ENCODE peak calls at places on chromosomes 3 and 15, in nine cellular contexts. O is choroid plexus epithelial cell; K is heart left ventricle; A is CD8-positive, alpha-beta T cell; Y is nephron progenitor cell; G is Calu3; E is breast epithelium; F is A549; J is A673. Q is an unnamed sample.

GRCh38 chr3:42022355-42022754 is 60.5 kb upstream of the ULK4 start:
- DNase-seq in O (no peak), K (no peak), A (no peak), Y (no peak), G (no peak), E (no peak), F (no peak), J (no peak), Q (no peak)

GRCh38 chr15:87155771-87156170 is 1076.1 kb downstream of the AGBL1 start:
- DNase-seq in O (peak), K (no peak), A (no peak), Y (no peak), G (no peak), E (no peak), F (no peak), J (no peak), Q (no peak)

GRCh38 chr15:64883997-64884511 is 27.6 kb upstream of the ANKDD1A start:
- DNase-seq in O (peak), K (peak), A (peak), Y (no peak), G (peak), E (no peak), F (peak), J (peak), Q (peak)

GRCh38 chr3:53159415-53160135 is 1.4 kb upstream of the PRKCD start:
- DNase-seq in O (no peak), K (peak), A (no peak), Y (peak), G (peak), E (no peak), F (no peak), J (no peak), Q (no peak)

GRCh38 chr3:124834723-124835718 is 52.1 kb downstream of the ITGB5 start:
- DNase-seq in O (peak), K (peak), A (peak), Y (peak), G (peak), E (peak), F (peak), J (peak), Q (no peak)

GRCh38 chr3:151460774-151461450 is at the start of gene IGSF10:
- DNase-seq in O (no peak), K (peak), A (no peak), Y (peak), G (peak), E (no peak), F (peak), J (peak), Q (no peak)

GRCh38 chr15:26160343-26160742 is 297.2 kb upstream of the ATP10A start:
- DNase-seq in O (no peak), K (no peak), A (no peak), Y (no peak), G (no peak), E (no peak), F (no peak), J (no peak), Q (no peak)

GRCh38 chr3:174783502-174783901 is 75.6 kb upstream of the NAALADL2 start:
- DNase-seq in O (no peak), K (no peak), A (no peak), Y (no peak), G (no peak), E (no peak), F (no peak), J (no peak), Q (no peak)

GRCh38 chr3:107217161-107217560 is 160.1 kb upstream of the CCDC54 start:
- DNase-seq in O (peak), K (no peak), A (no peak), Y (no peak), G (peak), E (no peak), F (no peak), J (peak), Q (no peak)

GRCh38 chr15:99735868-99736267 is 2.6 kb upstream of the LYSMD4 start:
- DNase-seq in O (no peak), K (no peak), A (no peak), Y (no peak), G (no peak), E (no peak), F (no peak), J (no peak), Q (no peak)

GRCh38 chr15:67380921-67381320 is 126.3 kb downstream of the IQCH start:
- DNase-seq in O (no peak), K (no peak), A (no peak), Y (no peak), G (no peak), E (no peak), F (no peak), J (no peak), Q (no peak)

GRCh38 chr3:44065311-44065710 is 176.4 kb upstream of the TOPAZ1 start:
- DNase-seq in O (no peak), K (peak), A (no peak), Y (no peak), G (peak), E (peak), F (no peak), J (peak), Q (no peak)

GRCh38 chr3:197454014-197454413 is 101.8 kb downstream of the BDH1 start:
- DNase-seq in O (peak), K (no peak), A (peak), Y (no peak), G (peak), E (no peak), F (no peak), J (peak), Q (no peak)

GRCh38 chr15:69593981-69594966 is 141.7 kb downstream of the RPLP1 start:
- DNase-seq in O (peak), K (peak), A (no peak), Y (no peak), G (peak), E (peak), F (peak), J (peak), Q (peak)

GRCh38 chr3:52435246-52436101 is 9.4 kb downstream of the SEMA3G start:
- DNase-seq in O (no peak), K (no peak), A (no peak), Y (no peak), G (no peak), E (no peak), F (no peak), J (no peak), Q (no peak)

GRCh38 chr3:135627057-135627456 is 338.5 kb upstream of the PPP2R3A start:
- DNase-seq in O (no peak), K (no peak), A (no peak), Y (no peak), G (no peak), E (no peak), F (no peak), J (no peak), Q (no peak)

GRCh38 chr3:23991236-23992050 is 46.4 kb downstream of the NR1D2 start:
- DNase-seq in O (peak), K (no peak), A (no peak), Y (no peak), G (no peak), E (no peak), F (no peak), J (peak), Q (no peak)

GRCh38 chr3:52670621-52671521 is 14.8 kb downstream of the PBRM1 start:
- DNase-seq in O (peak), K (no peak), A (no peak), Y (no peak), G (peak), E (no peak), F (peak), J (no peak), Q (peak)

GRCh38 chr15:29668120-29668602 is 154.1 kb downstream of the TJP1 start:
- DNase-seq in O (peak), K (peak), A (no peak), Y (peak), G (peak), E (no peak), F (peak), J (peak), Q (no peak)

GRCh38 chr15:72487070-72487797 is 13.1 kb downstream of the ARIH1 start:
- DNase-seq in O (peak), K (no peak), A (no peak), Y (no peak), G (no peak), E (no peak), F (no peak), J (no peak), Q (no peak)

GRCh38 chr3:72904156-72904555 is 16.3 kb downstream of the GXYLT2 start:
- DNase-seq in O (no peak), K (no peak), A (no peak), Y (peak), G (no peak), E (no peak), F (no peak), J (no peak), Q (no peak)

GRCh38 chr15:61112231-61112630 is 116.9 kb downstream of the RORA start:
- DNase-seq in O (no peak), K (peak), A (no peak), Y (peak), G (no peak), E (no peak), F (no peak), J (no peak), Q (no peak)

GRCh38 chr15:28260722-28261121 is 61.3 kb downstream of the HERC2 start:
- DNase-seq in O (no peak), K (peak), A (no peak), Y (peak), G (no peak), E (no peak), F (no peak), J (no peak), Q (no peak)

GRCh38 chr3:181561605-181562031 is 150.1 kb upstream of the SOX2 start:
- DNase-seq in O (no peak), K (no peak), A (no peak), Y (peak), G (no peak), E (no peak), F (no peak), J (no peak), Q (no peak)

GRCh38 chr3:181565416-181565815 is 146.3 kb upstream of the SOX2 start:
- DNase-seq in O (no peak), K (no peak), A (no peak), Y (no peak), G (no peak), E (no peak), F (no peak), J (no peak), Q (no peak)

GRCh38 chr3:181561130-181561529 is 150.6 kb upstream of the SOX2 start:
- DNase-seq in O (no peak), K (no peak), A (no peak), Y (no peak), G (no peak), E (no peak), F (no peak), J (no peak), Q (no peak)

GRCh38 chr3:181567446-181568075 is 144.2 kb upstream of the SOX2 start:
- DNase-seq in O (no peak), K (no peak), A (no peak), Y (no peak), G (no peak), E (no peak), F (no peak), J (no peak), Q (no peak)

GRCh38 chr3:181564222-181564621 is 147.5 kb upstream of the SOX2 start:
- DNase-seq in O (no peak), K (no peak), A (no peak), Y (no peak), G (no peak), E (no peak), F (no peak), J (no peak), Q (no peak)
- TF ChIP-seq CTCF in O (no peak), K (no peak), A (no peak), Y (no peak), G (no peak), E (no peak), F (no peak), J (no peak), Q (no peak)

DNA sequence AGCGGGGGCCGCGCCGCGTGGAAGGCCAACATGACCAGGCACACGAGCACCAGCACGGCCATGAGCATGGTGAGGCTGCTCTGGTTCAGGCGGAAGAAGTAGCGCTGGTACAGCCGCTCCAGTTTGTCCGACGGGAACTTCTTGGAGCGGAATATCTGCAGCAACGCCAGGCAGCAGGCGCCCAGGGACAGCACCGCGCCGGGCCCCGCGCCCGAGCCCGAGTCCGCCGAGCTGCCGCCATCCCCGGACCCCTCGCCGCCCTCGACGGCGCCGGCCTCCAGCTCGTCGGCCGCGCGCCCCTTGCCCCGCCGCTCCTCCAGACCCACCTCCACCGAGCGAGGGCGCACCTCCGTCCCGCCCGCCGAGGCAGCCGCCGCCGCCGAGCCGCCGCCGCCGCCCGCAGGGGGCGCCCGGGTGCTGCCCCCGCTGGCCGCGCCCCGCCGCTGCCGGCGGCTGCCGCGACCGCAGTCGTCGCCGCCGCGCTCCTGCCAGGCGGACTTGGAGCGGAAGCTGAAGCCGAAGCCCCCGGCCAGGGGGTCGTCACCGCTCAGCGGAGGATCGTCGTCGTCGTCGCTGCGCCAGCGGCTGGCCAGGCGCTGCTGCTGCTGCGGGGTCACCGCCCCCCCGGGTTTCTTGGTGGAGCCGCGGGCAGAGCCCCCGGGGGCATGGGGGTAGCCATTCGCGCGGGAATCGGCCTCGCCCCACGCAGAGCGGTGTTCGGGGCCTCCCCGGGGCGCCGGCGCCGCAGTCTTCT is 964 bp downstream of the ADCY5 start:
- DNase-seq in O (no peak), K (no peak), A (peak), Y (peak), G (peak), E (no peak), F (no peak), J (no peak), Q (no peak)
- TF ChIP-seq CTCF in O (no peak), K (peak), A (no peak), Y (no peak), G (peak), E (no peak), F (peak), J (no peak), Q (peak)

GRCh38 chr3:9717050-9717555 is 13.5 kb downstream of the CPNE9 start:
- DNase-seq in O (no peak), K (no peak), A (no peak), Y (no peak), G (no peak), E (no peak), F (no peak), J (no peak), Q (no peak)

GRCh38 chr3:9717563-9717962 is 13.9 kb downstream of the CPNE9 start:
- DNase-seq in O (no peak), K (no peak), A (no peak), Y (no peak), G (no peak), E (no peak), F (no peak), J (no peak), Q (no peak)

GRCh38 chr3:9718118-9718517 is 13.4 kb upstream of the BRPF1 start:
- DNase-seq in O (no peak), K (no peak), A (no peak), Y (no peak), G (no peak), E (no peak), F (no peak), J (no peak), Q (no peak)

GRCh38 chr3:9715127-9715526 is 11.5 kb downstream of the CPNE9 start:
- DNase-seq in O (no peak), K (no peak), A (no peak), Y (no peak), G (peak), E (no peak), F (no peak), J (no peak), Q (no peak)

GRCh38 chr3:9715764-9716437 is 12.3 kb downstream of the CPNE9 start:
- DNase-seq in O (peak), K (peak), A (peak), Y (no peak), G (peak), E (peak), F (peak), J (peak), Q (peak)
- TF ChIP-seq CTCF in O (peak), K (peak), A (no peak), Y (no peak), G (peak), E (peak), F (peak), J (peak), Q (peak)

GRCh38 chr3:25339220-25339619 is 88.8 kb upstream of the RARB start:
- DNase-seq in O (no peak), K (no peak), A (no peak), Y (no peak), G (no peak), E (no peak), F (no peak), J (no peak), Q (no peak)
- TF ChIP-seq CTCF in O (no peak), K (no peak), A (no peak), Y (no peak), G (no peak), E (no peak), F (no peak), J (no peak), Q (no peak)

Q was measured in CD14-positive monocyte.